ENCODE peak calls at places on chromosomes 13 and 19, in ten cellular contexts. C, V, S, X, H, E, N, M, F and R are unnamed samples.

GRCh38 chr13:35139591-35139990 is 197.5 kb downstream of the NBEA start:
- DNase-seq in H (no peak), V (no peak), N (no peak), S (peak; percentile 5), F (no peak), E (no peak), C (no peak), M (no peak), X (no peak), R (no peak)

GRCh38 chr13:27977476-27978300 is 8.6 kb upstream of the CDX2 start:
- DNase-seq in S (no peak), N (no peak), H (no peak), M (no peak), F (no peak), E (no peak), C (no peak), V (no peak), X (no peak), R (no peak)

GRCh38 chr13:94079876-94080275 is 399.6 kb downstream of the DCT start:
- DNase-seq in F (no peak), C (no peak), E (no peak), H (no peak), N (no peak), X (no peak), V (no peak), S (no peak), M (no peak), R (no peak)

GRCh38 chr19:15869109-15869555 is 28.7 kb downstream of the CYP4F2 start:
- DNase-seq in F (peak; percentile 26), N (peak; percentile 66), S (peak; percentile 69), M (no peak), V (no peak), C (no peak), X (no peak), H (no peak), E (peak; percentile 7), R (no peak)

GRCh38 chr13:110920038-110920437 is 5.2 kb upstream of the ANKRD10 start:
- DNase-seq in H (no peak), M (no peak), S (peak; percentile 32), N (no peak), X (no peak), F (no peak), C (no peak), V (no peak), E (no peak), R (no peak)

GRCh38 chr13:98133949-98134348 is 8.9 kb upstream of the FARP1 start:
- DNase-seq in E (no peak), M (no peak), H (no peak), F (no peak), V (no peak), X (no peak), N (no peak), S (no peak), C (no peak), R (no peak)

GRCh38 chr13:25177012-25177411 is 4.9 kb upstream of the AMER2 start:
- DNase-seq in S (no peak), V (no peak), N (no peak), E (no peak), M (no peak), H (no peak), C (no peak), X (no peak), F (no peak), R (no peak)

GRCh38 chr19:34120846-34121639 is 51.3 kb upstream of the LSM14A start:
- DNase-seq in N (peak; percentile 62), F (peak; percentile 21), M (peak; percentile 12), H (no peak), C (no peak), E (no peak), S (peak; percentile 44), X (no peak), V (peak; percentile 39), R (no peak)

GRCh38 chr13:70941454-70941853 is 833.2 kb upstream of the KLHL1 start:
- DNase-seq in N (no peak), F (no peak), E (no peak), X (no peak), S (no peak), C (no peak), M (no peak), V (no peak), H (no peak), R (no peak)

GRCh38 chr13:46995874-46996273 is 99.0 kb upstream of the HTR2A start:
- DNase-seq in X (no peak), H (no peak), N (no peak), C (no peak), E (no peak), S (no peak), V (no peak), F (no peak), M (no peak), R (no peak)

GRCh38 chr13:63206431-63206830 is 1790.8 kb upstream of the PCDH20 start:
- DNase-seq in C (no peak), N (no peak), V (no peak), H (no peak), S (no peak), X (no peak), E (no peak), M (no peak), F (no peak), R (no peak)

GRCh38 chr13:99251908-99252307 is 6.3 kb downstream of the GPR18 start:
- DNase-seq in E (no peak), C (no peak), S (no peak), X (no peak), F (no peak), N (no peak), M (no peak), V (no peak), H (no peak), R (no peak)

GRCh38 chr19:56136362-56136761 is 4.7 kb upstream of the ZNF444 start:
- DNase-seq in N (no peak), S (no peak), X (no peak), F (no peak), C (no peak), H (no peak), M (no peak), E (no peak), V (no peak), R (no peak)

GRCh38 chr13:98441056-98441676 is 135.7 kb downstream of the STK24 start:
- DNase-seq in X (no peak), E (no peak), F (no peak), V (no peak), C (no peak), N (no peak), S (no peak), M (no peak), H (no peak), R (no peak)